ENCODE peak calls at places on chromosome 16, in nine cellular contexts. M, O, E, R, N, K, X, U and I are unnamed samples.

GRCh38 chr16:67147437-67148140 is 3.2 kb downstream of the B3GNT9 start:
- DNase-seq in M (no peak), E (no peak), K (no peak), O (no peak), U (no peak), R (no peak), N (no peak), X (no peak), I (no peak)

GRCh38 chr16:81492965-81493754 is 48.6 kb downstream of the CMIP start:
- DNase-seq in R (no peak), N (peak), X (no peak), K (no peak), M (no peak), O (no peak), E (no peak), U (no peak), I (no peak)

GRCh38 chr16:69448470-69449193 is 24.2 kb downstream of the CYB5B start:
- DNase-seq in O (peak), M (no peak), U (no peak), E (no peak), R (no peak), X (no peak), K (no peak), N (no peak), I (peak)

GRCh38 chr16:19908921-19909320 is 24.3 kb upstream of the GPRC5B start:
- DNase-seq in M (no peak), U (no peak), K (no peak), O (no peak), X (no peak), R (no peak), N (no peak), E (no peak), I (no peak)

GRCh38 chr16:7526736-7527135 is 194.1 kb downstream of the RBFOX1 start:
- DNase-seq in O (no peak), K (no peak), R (no peak), X (no peak), N (no peak), M (no peak), E (no peak), U (no peak), I (no peak)

GRCh38 chr16:83187404-83187803 is 560.6 kb downstream of the CDH13 start:
- DNase-seq in X (no peak), O (peak), U (no peak), R (no peak), N (peak), K (peak), E (no peak), M (no peak), I (peak)

GRCh38 chr16:55775857-55776256 is 57.0 kb downstream of the CES1 start:
- DNase-seq in M (no peak), X (no peak), O (no peak), N (no peak), E (no peak), R (no peak), K (no peak), U (no peak), I (no peak)

GRCh38 chr16:46658925-46659324 is 30.1 kb downstream of the VPS35 start:
- DNase-seq in E (no peak), M (no peak), O (no peak), R (no peak), N (no peak), X (no peak), U (no peak), K (no peak), I (no peak)

GRCh38 chr16:84040823-84041391 is 1.7 kb downstream of the SLC38A8 start:
- DNase-seq in O (peak), M (peak), X (no peak), R (no peak), U (no peak), E (no peak), N (no peak), K (no peak), I (peak)

GRCh38 chr16:11669380-11670146 is 1.3 kb downstream of the SNN start:
- DNase-seq in U (peak), E (no peak), K (no peak), N (no peak), X (no peak), R (peak), M (no peak), O (no peak), I (no peak)

GRCh38 chr16:20410153-20410723 is 904 bp downstream of the ACSM5 start:
- DNase-seq in E (no peak), M (no peak), R (no peak), U (no peak), O (no peak), N (no peak), K (no peak), X (no peak), I (no peak)

GRCh38 chr16:72723781-72724180 is 324.1 kb downstream of the ZFHX3 start:
- DNase-seq in X (no peak), R (no peak), O (no peak), M (no peak), E (no peak), K (peak), N (peak), U (no peak), I (peak)

GRCh38 chr16:30184430-30185140 is 1.2 kb downstream of the CORO1A start:
- DNase-seq in U (peak), R (peak), E (peak), M (no peak), N (no peak), X (peak), O (no peak), K (no peak), I (no peak)

GRCh38 chr16:75264531-75264998 is 13.1 kb upstream of the BCAR1 start:
- DNase-seq in E (peak), K (no peak), N (no peak), O (no peak), M (no peak), R (no peak), X (no peak), U (peak), I (no peak)

GRCh38 chr16:86824751-86825310 is 246.5 kb downstream of the FOXL1 start:
- DNase-seq in O (no peak), U (no peak), K (no peak), X (no peak), E (no peak), M (no peak), R (no peak), N (peak), I (no peak)

GRCh38 chr16:81842564-81843242 is 63.6 kb downstream of the PLCG2 start:
- DNase-seq in R (no peak), K (no peak), O (no peak), X (no peak), E (no peak), U (no peak), M (no peak), N (no peak), I (no peak)

GRCh38 chr16:60225541-60225940 is 1491.4 kb upstream of the GOT2 start:
- DNase-seq in O (no peak), R (no peak), M (peak), U (no peak), X (no peak), E (no peak), N (no peak), K (no peak), I (no peak)

GRCh38 chr16:84260766-84261165 is 21.0 kb upstream of the KCNG4 start:
- DNase-seq in M (no peak), X (no peak), R (no peak), K (no peak), U (no peak), E (no peak), O (no peak), N (no peak), I (no peak)

GRCh38 chr16:47142469-47143328 is 1.0 kb downstream of the NETO2 start:
- DNase-seq in N (peak), X (no peak), U (peak), R (peak), E (peak), M (peak), K (no peak), O (no peak), I (no peak)

DNA sequence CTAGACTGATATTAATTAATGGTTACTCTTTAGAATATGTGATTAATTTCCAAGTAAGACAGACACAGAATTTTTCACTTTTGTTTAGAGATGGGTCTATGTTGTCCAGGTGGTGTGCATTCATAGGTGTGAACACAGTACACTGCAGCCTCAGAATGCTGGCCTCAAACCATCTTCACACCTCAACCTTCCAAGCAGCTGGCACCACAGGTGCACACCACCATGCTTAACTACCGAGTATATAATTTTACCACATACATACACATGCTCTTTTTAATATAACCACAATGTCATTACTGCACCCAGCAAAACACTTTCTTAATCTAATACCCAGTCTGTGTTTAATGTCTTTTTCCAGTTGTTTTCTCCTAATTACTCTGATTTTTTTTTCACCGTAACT is 23.9 kb downstream of the N4BP1 start:
- DNase-seq in E (no peak), R (no peak), K (no peak), U (no peak), X (no peak), O (no peak), N (no peak), M (no peak), I (no peak)
- H3K4me3 ChIP-seq in E (no peak), R (no peak), K (no peak), U (no peak), X (no peak), O (no peak), N (no peak), M (no peak), I (no peak)

DNA sequence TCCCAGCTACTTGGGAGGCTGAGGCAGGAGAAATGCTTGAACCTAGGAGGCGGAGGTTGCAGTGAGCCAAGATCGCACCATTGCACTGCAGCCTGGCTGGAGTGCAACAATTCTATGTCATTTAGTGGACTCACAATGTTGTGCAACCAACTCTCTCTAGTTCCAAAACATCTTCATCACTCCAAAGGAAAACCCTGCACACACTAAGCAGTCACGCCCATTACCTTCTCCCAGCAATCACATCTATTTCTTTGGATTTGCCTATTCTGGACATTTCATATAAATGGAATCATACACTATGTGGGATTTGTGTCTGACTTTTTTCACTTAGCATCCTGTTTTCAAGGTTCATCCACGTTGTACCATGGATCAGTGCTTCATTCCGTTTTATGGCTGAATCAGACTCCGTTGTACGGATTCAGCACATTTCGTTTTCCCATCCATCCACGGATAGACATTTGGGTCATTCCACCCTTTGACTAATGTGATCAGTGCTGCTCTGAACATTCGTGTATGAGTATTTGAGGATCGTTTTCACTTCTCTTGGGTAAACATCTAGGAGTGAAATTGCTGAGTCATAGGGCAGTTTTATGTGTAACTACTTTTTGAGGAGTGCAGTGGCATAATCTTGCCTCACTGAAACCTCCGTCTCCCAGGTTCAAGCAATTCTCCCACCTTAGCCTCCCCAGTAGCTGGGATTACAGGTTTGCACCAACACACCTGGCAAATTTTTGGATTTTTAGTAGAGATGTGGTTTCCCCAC is 45.4 kb upstream of the EMP2 start:
- DNase-seq in K (no peak), M (no peak), O (no peak), R (no peak), E (no peak), U (no peak), X (no peak), N (peak), I (no peak)
- TF ChIP-seq CTCF in K (no peak), M (no peak), O (no peak), R (no peak), E (no peak), U (no peak), X (no peak), N (no peak), I (no peak)

DNA sequence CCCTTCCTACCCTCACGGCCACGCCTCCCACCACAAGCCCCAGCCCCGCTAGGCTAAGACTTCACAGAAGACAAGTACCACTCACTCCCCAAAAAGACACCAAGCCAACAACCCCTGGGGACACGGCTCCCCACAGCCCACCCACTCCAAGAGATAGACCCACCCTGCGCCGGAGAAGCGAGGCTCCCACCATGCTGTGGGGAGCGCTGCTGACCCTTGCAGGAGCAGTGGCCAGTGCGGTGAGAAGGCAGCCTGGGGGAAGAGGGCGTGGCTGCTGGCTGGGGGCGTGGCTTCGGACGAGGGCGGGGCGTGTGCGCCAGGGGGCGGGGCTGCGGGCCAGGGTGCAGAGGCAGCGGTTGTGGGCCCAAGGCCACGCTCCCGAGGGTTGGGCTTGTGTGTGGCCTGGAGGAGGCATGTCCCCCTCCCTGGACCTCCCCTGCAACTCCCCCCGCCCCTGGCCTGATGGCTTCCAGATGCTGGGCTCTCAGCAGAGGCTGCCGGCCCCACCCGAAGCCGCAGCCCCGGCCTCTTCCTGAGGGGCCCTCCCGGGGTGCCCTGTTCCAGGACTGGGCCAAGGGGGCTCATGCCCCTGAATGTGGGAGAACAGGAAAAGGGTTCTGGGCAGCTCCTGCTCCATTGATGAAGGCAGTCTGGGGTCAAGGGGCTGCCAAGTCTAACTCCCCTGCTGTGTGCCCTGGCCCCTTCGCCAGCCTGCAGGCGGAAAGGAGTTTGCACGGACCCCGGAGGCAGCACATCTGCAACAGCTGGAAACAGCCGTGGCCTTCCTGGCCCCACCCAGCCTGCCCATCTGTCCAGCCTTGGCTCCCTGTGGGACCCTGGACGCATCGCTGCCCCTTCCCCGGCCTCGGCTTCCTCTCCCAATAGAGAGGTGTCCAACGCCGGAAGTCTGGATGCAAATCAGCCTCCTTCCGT is 9.1 kb downstream of the TFAP4 start:
- DNase-seq in K (peak), U (peak), E (peak), O (peak), X (no peak), R (peak), N (no peak), M (peak), I (no peak)
- H3K4me3 ChIP-seq in K (peak), U (no peak), E (no peak), O (no peak), X (no peak), R (peak), N (no peak), M (no peak), I (peak)

GRCh38 chr16:49704586-49705155 is 151.2 kb downstream of the ZNF423 start:
- DNase-seq in X (no peak), U (no peak), O (no peak), K (no peak), M (peak), E (no peak), N (no peak), R (no peak), I (no peak)
- TF ChIP-seq CTCF in X (no peak), U (no peak), O (peak), K (no peak), M (peak), E (no peak), N (no peak), R (no peak), I (no peak)

DNA sequence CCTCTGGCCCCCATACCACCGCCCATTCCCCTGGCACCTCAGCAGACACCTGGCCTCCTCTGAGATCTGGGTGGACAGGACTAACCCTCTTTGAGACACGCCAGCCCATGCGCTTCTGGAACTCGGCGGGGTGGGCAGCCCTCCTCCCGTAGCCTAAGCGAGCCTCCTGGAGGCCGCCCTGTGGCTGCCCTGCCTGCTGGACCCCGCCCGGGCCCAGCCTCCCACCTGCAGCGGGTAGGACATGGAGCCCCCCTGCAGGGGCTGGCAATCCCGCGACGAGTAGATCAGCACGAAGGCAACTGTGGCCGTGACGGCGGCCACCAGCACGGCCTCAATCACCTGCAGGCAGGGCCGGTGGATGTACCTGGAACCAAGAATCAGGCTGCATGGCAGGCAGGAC is 8.2 kb upstream of the CCDC154 start:
- DNase-seq in U (no peak), E (no peak), M (no peak), N (no peak), R (no peak), K (no peak), O (no peak), X (no peak), I (no peak)
- H3K4me3 ChIP-seq in U (no peak), E (no peak), M (no peak), N (no peak), R (no peak), K (no peak), O (no peak), X (no peak), I (no peak)